ENCODE peak calls at places on chromosomes 4 and X, in eight cellular contexts. K, A, Z, X, P, B, D and I are unnamed samples.
A peak's percentile ranks its signal among the peaks of the same experiment; 100 is the strongest.

GRCh38 chr4:114926508-114926907 is 186.9 kb downstream of the NDST4 start:
- DNase-seq in K (no peak), A (no peak), Z (no peak), X (no peak), P (no peak), B (no peak), D (no peak), I (no peak)

GRCh38 chrX:109920325-109920724 is 82.6 kb upstream of the TMEM164 start:
- DNase-seq in K (no peak), A (no peak), Z (no peak), X (no peak), P (no peak), B (no peak), D (no peak), I (no peak)

GRCh38 chrX:13293700-13294099 is 26.2 kb downstream of the ATXN3L start:
- DNase-seq in K (peak; percentile 95), A (no peak), Z (no peak), X (no peak), P (no peak), B (no peak), D (no peak), I (peak; percentile 87)

GRCh38 chrX:150324035-150324728 is 38.9 kb upstream of the MAMLD1 start:
- DNase-seq in K (peak; percentile 69), A (no peak), Z (peak; percentile 30), X (no peak), P (no peak), B (no peak), D (no peak), I (peak; percentile 73)

GRCh38 chr4:10117424-10118354 is 1.1 kb upstream of the WDR1 start:
- DNase-seq in K (no peak), A (no peak), Z (no peak), X (peak; percentile 38), P (no peak), B (no peak), D (no peak), I (no peak)

GRCh38 chr4:107520368-107520767 is 199.7 kb downstream of the PAPSS1 start:
- DNase-seq in K (no peak), A (no peak), Z (no peak), X (no peak), P (no peak), B (no peak), D (no peak), I (no peak)

GRCh38 chr4:156633846-156634245 is 337.8 kb downstream of the PDGFC start:
- DNase-seq in K (no peak), A (no peak), Z (no peak), X (no peak), P (no peak), B (no peak), D (no peak), I (no peak)

GRCh38 chrX:108224727-108225455 is 133.3 kb downstream of the ATG4A start:
- DNase-seq in K (no peak), A (peak; percentile 22), Z (no peak), X (peak; percentile 24), P (peak; percentile 31), B (peak; percentile 20), D (no peak), I (peak; percentile 53)

GRCh38 chr4:95151255-95151654 is 393.5 kb downstream of the BMPR1B start:
- DNase-seq in K (no peak), A (no peak), Z (no peak), X (no peak), P (no peak), B (no peak), D (no peak), I (no peak)

GRCh38 chrX:21865436-21865835 is 9.6 kb downstream of the YY2 start:
- DNase-seq in K (no peak), A (no peak), Z (no peak), X (no peak), P (no peak), B (no peak), D (no peak), I (no peak)

GRCh38 chr4:82594466-82594865 is 32.7 kb upstream of the TMEM150C start:
- DNase-seq in K (no peak), A (no peak), Z (no peak), X (no peak), P (no peak), B (no peak), D (no peak), I (no peak)

GRCh38 chr4:153151535-153152452 is 52.4 kb upstream of the TRIM2 start:
- DNase-seq in K (peak; percentile 19), A (peak; percentile 81), Z (no peak), X (peak; percentile 66), P (peak; percentile 57), B (peak; percentile 58), D (no peak), I (no peak)

GRCh38 chr4:81459233-81459632 is 12.5 kb downstream of the RASGEF1B start:
- DNase-seq in K (no peak), A (no peak), Z (no peak), X (no peak), P (no peak), B (no peak), D (no peak), I (no peak)

GRCh38 chr4:176230827-176231226 is 35.4 kb upstream of the SPATA4 start:
- DNase-seq in K (no peak), A (no peak), Z (no peak), X (no peak), P (no peak), B (no peak), D (no peak), I (no peak)

GRCh38 chr4:152485726-152486276 is 50.1 kb downstream of the FBXW7 start:
- DNase-seq in K (peak; percentile 83), A (no peak), Z (peak; percentile 13), X (no peak), P (no peak), B (peak; percentile 36), D (no peak), I (peak; percentile 78)

GRCh38 chr4:185700048-185700447 is 111.9 kb downstream of the SORBS2 start:
- DNase-seq in K (peak; percentile 31), A (no peak), Z (no peak), X (no peak), P (no peak), B (no peak), D (no peak), I (peak; percentile 43)

GRCh38 chr4:5722328-5722727 is 11.3 kb downstream of the EVC start:
- DNase-seq in K (no peak), A (no peak), Z (no peak), X (no peak), P (no peak), B (no peak), D (no peak), I (no peak)

GRCh38 chrX:149962859-149963757 is 24.8 kb upstream of the EOLA2 start:
- DNase-seq in K (peak; percentile 49), A (peak; percentile 26), Z (no peak), X (peak; percentile 21), P (peak; percentile 54), B (peak; percentile 16), D (peak; percentile 50), I (peak; percentile 82)

GRCh38 chrX:103356023-103356798 is at the start of gene TCEAL9:
- DNase-seq in K (peak; percentile 46), A (peak; percentile 19), Z (no peak), X (no peak), P (peak; percentile 58), B (no peak), D (peak; percentile 54), I (peak; percentile 55)

GRCh38 chr4:70903282-70903603 is 1.1 kb downstream of the MOB1B start:
- DNase-seq in K (peak; percentile 5), A (peak; percentile 12), Z (no peak), X (no peak), P (no peak), B (no peak), D (no peak), I (no peak)

GRCh38 chrX:8738588-8739189 is 6.8 kb upstream of the ANOS1 start:
- DNase-seq in K (no peak), A (peak; percentile 67), Z (no peak), X (peak; percentile 29), P (no peak), B (no peak), D (peak; percentile 27), I (peak; percentile 52)

GRCh38 chr4:186591651-186592050 is 36.3 kb upstream of the MTNR1A start:
- DNase-seq in K (no peak), A (no peak), Z (no peak), X (no peak), P (no peak), B (no peak), D (no peak), I (no peak)

GRCh38 chr4:152680988-152681731 is 1.4 kb upstream of the TMEM154 start:
- DNase-seq in K (peak; percentile 98), A (no peak), Z (no peak), X (no peak), P (no peak), B (no peak), D (no peak), I (peak; percentile 87)

DNA sequence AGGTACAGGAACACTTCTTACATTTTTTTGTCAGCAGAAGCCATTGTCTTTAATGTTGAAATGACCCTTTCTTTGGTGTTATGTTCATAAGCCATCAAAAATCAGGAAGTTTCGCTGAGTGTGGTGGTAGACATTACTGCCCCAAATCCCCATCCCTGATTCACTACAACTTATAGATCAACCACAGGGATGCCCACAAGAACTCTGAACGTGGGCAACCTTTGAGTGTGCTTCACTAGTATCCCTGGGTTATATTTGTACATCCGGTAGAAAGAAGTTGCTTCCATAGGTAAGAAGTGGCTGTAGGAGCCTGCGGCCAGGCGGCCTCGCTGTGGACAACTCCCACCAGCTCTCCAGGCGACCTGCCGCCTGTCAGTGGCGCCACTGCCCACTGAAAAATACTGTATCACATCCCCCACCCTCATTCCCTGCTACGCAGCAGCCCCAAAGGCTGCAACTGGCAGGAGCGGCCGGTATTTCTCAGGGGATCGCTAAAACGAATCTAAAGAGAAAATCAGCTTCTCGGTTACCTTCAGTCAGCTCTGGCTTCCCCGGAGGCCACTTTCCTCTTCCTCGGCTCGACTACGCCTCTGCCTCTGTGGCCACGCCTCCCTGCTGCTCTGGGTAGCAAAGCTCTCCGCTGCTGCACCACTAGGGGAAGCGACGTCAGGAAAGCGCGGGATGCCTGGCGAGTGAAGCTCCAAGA is 13.9 kb upstream of the ETDC start:
- DNase-seq in K (no peak), A (peak; percentile 40), Z (no peak), X (peak; percentile 63), P (peak; percentile 52), B (peak; percentile 53), D (peak; percentile 25), I (no peak)
- TF ChIP-seq CTCF in K (no peak), A (peak; percentile 44), Z (peak; percentile 17), X (peak; percentile 9), P (no peak), B (peak; percentile 3), D (no peak), I (no peak)

GRCh38 chr4:32462944-32463343 is 1742.8 kb downstream of the PCDH7 start:
- DNase-seq in K (no peak), A (no peak), Z (no peak), X (no peak), P (no peak), B (no peak), D (no peak), I (peak; percentile 18)
- TF ChIP-seq CTCF in K (peak; percentile 59), A (peak; percentile 55), Z (peak; percentile 25), X (no peak), P (no peak), B (no peak), D (no peak), I (no peak)

GRCh38 chr4:37434469-37434868 is 189.9 kb downstream of the NWD2 start:
- DNase-seq in K (no peak), A (no peak), Z (no peak), X (no peak), P (no peak), B (no peak), D (no peak), I (peak; percentile 21)
- TF ChIP-seq CTCF in K (no peak), A (peak; percentile 44), Z (no peak), X (no peak), P (no peak), B (no peak), D (no peak), I (peak; percentile 29)

GRCh38 chr4:133903029-133903428 is 298.6 kb downstream of the PABPC4L start:
- DNase-seq in K (no peak), A (no peak), Z (no peak), X (no peak), P (no peak), B (no peak), D (no peak), I (no peak)
- TF ChIP-seq CTCF in K (no peak), A (no peak), Z (no peak), X (no peak), P (no peak), B (no peak), D (no peak), I (no peak)